ENCODE peak calls at places on chromosomes 2 and 18, in nine cellular contexts. L is Kasumi-1; R is stimulated activated CD8-positive, alpha-beta memory T cell treated with anti-CD3 and anti-CD28 coated beads, Interleukin-15, amount 100 ng/mL, for 24 hours; Y is ELR; M is HT1080; I is OCI-LY7; N is Karpas-422; J is cortex of kidney; S is choroid plexus epithelial cell. V is an unnamed sample.

GRCh38 chr2:223751012-223751411 is 86.4 kb downstream of the AP1S3 start:
- DNase-seq in R (no peak), N (no peak), J (no peak), S (peak), L (no peak), M (no peak), Y (peak), I (no peak), V (no peak)

GRCh38 chr2:232488097-232488711 is 570 bp upstream of the ECEL1 start:
- DNase-seq in M (no peak), R (no peak), Y (no peak), N (no peak), I (no peak), J (no peak), S (no peak), L (no peak), V (no peak)

GRCh38 chr18:45456076-45457066 is 158.9 kb upstream of the SLC14A2 start:
- DNase-seq in M (no peak), J (no peak), R (no peak), N (peak), L (peak), S (peak), Y (no peak), I (peak), V (no peak)

GRCh38 chr2:99336780-99337163 is 417 bp upstream of the EIF5B start:
- DNase-seq in L (peak), N (no peak), S (no peak), J (no peak), Y (no peak), R (no peak), M (no peak), I (no peak), V (peak)

GRCh38 chr18:3458952-3459853 is 9.2 kb downstream of the TGIF1 start:
- DNase-seq in Y (peak), L (no peak), J (no peak), M (peak), S (peak), I (no peak), R (no peak), N (no peak), V (peak)

GRCh38 chr2:47198985-47199451 is 43.9 kb upstream of the STPG4 start:
- DNase-seq in J (no peak), N (no peak), I (no peak), Y (peak), S (peak), L (no peak), M (peak), R (no peak), V (peak)

GRCh38 chr2:71603851-71604708 is 150.7 kb downstream of the DYSF start:
- DNase-seq in R (no peak), J (no peak), Y (no peak), M (no peak), N (peak), S (no peak), L (no peak), I (no peak), V (no peak)

GRCh38 chr2:77268626-77269025 is 253.6 kb downstream of the LRRTM4 start:
- DNase-seq in L (no peak), I (no peak), M (peak), J (no peak), N (no peak), R (no peak), Y (no peak), S (peak), V (no peak)

GRCh38 chr2:128973566-128973965 is 654.9 kb upstream of the HS6ST1 start:
- DNase-seq in I (no peak), S (no peak), N (no peak), J (no peak), R (no peak), M (no peak), L (no peak), Y (no peak), V (no peak)

GRCh38 chr2:98538280-98539041 is 69.9 kb downstream of the COA5 start:
- DNase-seq in M (no peak), L (no peak), Y (no peak), S (no peak), N (no peak), I (no peak), R (no peak), J (no peak), V (no peak)

GRCh38 chr2:236674238-236674637 is 104.6 kb downstream of the ACKR3 start:
- DNase-seq in S (no peak), R (no peak), N (no peak), Y (no peak), J (no peak), M (no peak), L (no peak), I (no peak), V (no peak)

GRCh38 chr18:78406743-78407455 is 572.7 kb upstream of the SALL3 start:
- DNase-seq in R (no peak), I (no peak), S (no peak), L (no peak), Y (no peak), M (no peak), J (no peak), N (no peak), V (no peak)

V was measured in bronchial epithelial cell.